ENCODE peak calls at places on chromosomes 5 and 9, in nine cellular contexts. S is lung; I is heart right ventricle; U is CD8-positive, alpha-beta T cell; O is hepatocyte; C is pancreas; J is effector memory CD4-positive, alpha-beta T cell; P is psoas muscle; B is cardiac muscle cell. V is an unnamed sample. For H3K27me3 and H3K4me1, the result is how much of the 10 kb centered on the place peaks cover.

GRCh38 chr9:127204771-127205470 is 59.7 kb upstream of the GARNL3 start:
- DNase-seq in S (no peak), I (no peak), U (no peak), O (peak), C (no peak), J (no peak), P (peak), B (peak), V (no peak)

GRCh38 chr5:83653669-83654068 is 67.0 kb downstream of the HAPLN1 start:
- DNase-seq in S (no peak), I (no peak), U (no peak), O (no peak), C (no peak), J (no peak), P (no peak), B (no peak), V (no peak)

GRCh38 chr5:179150011-179150410 is 89.8 kb downstream of the ZNF354C start:
- DNase-seq in S (no peak), I (peak), U (no peak), O (no peak), C (no peak), J (no peak), P (no peak), B (no peak), V (no peak)

GRCh38 chr5:149014634-149015033 is 48.2 kb downstream of the SH3TC2 start:
- DNase-seq in S (no peak), I (no peak), U (no peak), O (no peak), C (no peak), J (no peak), P (no peak), B (no peak), V (no peak)

GRCh38 chr9:118940477-118940876 is 428.8 kb downstream of the BRINP1 start:
- DNase-seq in S (no peak), I (no peak), U (no peak), O (no peak), C (no peak), J (no peak), P (no peak), B (no peak), V (no peak)

GRCh38 chr5:65774346-65774745 is 52.3 kb downstream of the NLN start:
- DNase-seq in S (no peak), I (no peak), U (no peak), O (peak), C (no peak), J (no peak), P (no peak), B (peak), V (no peak)

GRCh38 chr9:124724415-124725067 is 46.6 kb downstream of the NR6A1 start:
- DNase-seq in S (no peak), I (no peak), U (no peak), O (no peak), C (no peak), J (no peak), P (no peak), B (no peak), V (peak)

GRCh38 chr9:125924351-125924750 is 177.2 kb downstream of the PBX3 start:
- DNase-seq in S (no peak), I (no peak), U (no peak), O (no peak), C (no peak), J (no peak), P (no peak), B (no peak), V (no peak)

GRCh38 chr5:157564149-157564711 is 11.3 kb downstream of the ADAM19 start:
- DNase-seq in S (no peak), I (no peak), U (no peak), O (no peak), C (no peak), J (no peak), P (no peak), B (no peak), V (peak)

GRCh38 chr5:1500411-1501091 is 23.2 kb downstream of the LPCAT1 start:
- DNase-seq in S (no peak), I (peak), U (no peak), O (no peak), C (no peak), J (no peak), P (peak), B (peak), V (no peak)

GRCh38 chr9:97703437-97704326 is 6.5 kb upstream of the XPA start:
- DNase-seq in S (no peak), I (no peak), U (no peak), O (peak), C (no peak), J (peak), P (no peak), B (peak), V (no peak)

GRCh38 chr5:172716796-172717313 is 54.1 kb downstream of the DUSP1 start:
- DNase-seq in S (peak), I (peak), U (peak), O (peak), C (peak), J (peak), P (peak), B (peak), V (peak)

GRCh38 chr5:135521964-135522363 is 13.8 kb downstream of the NEUROG1 start:
- DNase-seq in S (no peak), I (no peak), U (no peak), O (no peak), C (no peak), J (no peak), P (no peak), B (no peak), V (no peak)

GRCh38 chr5:135526924-135527323 is 8.8 kb downstream of the NEUROG1 start:
- DNase-seq in S (no peak), I (no peak), U (no peak), O (no peak), C (no peak), J (no peak), P (no peak), B (no peak), V (no peak)
- H3K27me3 ChIP-seq in S (under half), I (half or more), U (under half), O (half or more), C (under half), J (under half), P (under half), B (half or more), V (under half)

GRCh38 chr5:132410451-132411381 is 41.2 kb downstream of the SLC22A5 start:
- DNase-seq in S (peak), I (peak), U (peak), O (peak), C (peak), J (peak), P (peak), B (peak), V (peak)

GRCh38 chr5:132408965-132409364 is 39.5 kb downstream of the SLC22A5 start:
- DNase-seq in S (no peak), I (no peak), U (no peak), O (no peak), C (no peak), J (no peak), P (no peak), B (no peak), V (no peak)

GRCh38 chr5:132406144-132406783 is 36.8 kb downstream of the SLC22A5 start:
- DNase-seq in S (no peak), I (no peak), U (no peak), O (no peak), C (no peak), J (no peak), P (no peak), B (no peak), V (no peak)

GRCh38 chr5:132407970-132408369 is 38.5 kb downstream of the SLC22A5 start:
- DNase-seq in S (no peak), I (no peak), U (no peak), O (no peak), C (no peak), J (no peak), P (no peak), B (no peak), V (no peak)

DNA sequence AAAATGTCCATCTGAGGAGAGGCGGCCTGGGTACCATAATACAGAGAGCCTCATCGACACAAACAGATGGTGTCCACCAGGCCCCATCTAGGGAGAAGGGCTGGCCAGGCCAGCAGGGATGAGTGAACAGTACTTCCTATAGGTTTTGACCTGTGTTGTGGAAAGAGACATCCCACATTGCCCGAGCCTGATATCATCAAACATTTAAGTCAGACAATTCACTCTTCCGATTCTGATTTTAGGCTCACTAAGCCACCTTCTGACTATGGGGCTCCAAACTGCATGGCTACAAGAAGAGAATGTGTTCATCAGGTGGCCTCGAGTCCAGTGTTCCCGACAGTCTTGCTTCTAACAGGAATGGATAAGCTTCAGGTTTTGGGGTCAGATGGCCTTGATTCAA is 38.9 kb downstream of the SLC22A5 start:
- DNase-seq in S (no peak), I (no peak), U (no peak), O (no peak), C (no peak), J (no peak), P (no peak), B (no peak), V (no peak)
- H3K27ac ChIP-seq in S (no peak), I (peak), U (peak), O (no peak), C (no peak), J (peak), P (peak), B (no peak), V (peak)

GRCh38 chr5:34498582-34498981 is 157.5 kb upstream of the RAI14 start:
- DNase-seq in S (no peak), I (no peak), U (no peak), O (no peak), C (no peak), J (no peak), P (no peak), B (no peak), V (no peak)
- H3K4me1 ChIP-seq in S (under half), I (under half), U (under half), O (under half), C (under half), J (under half), P (under half), B (under half), V (under half)

GRCh38 chr5:140664353-140665119 is at the start of gene WDR55:
- DNase-seq in S (peak), I (peak), U (peak), O (peak), C (peak), J (peak), P (peak), B (peak), V (peak)

GRCh38 chr5:140658870-140659269 is 5.8 kb upstream of the WDR55 start:
- DNase-seq in S (no peak), I (no peak), U (no peak), O (no peak), C (no peak), J (no peak), P (no peak), B (no peak), V (no peak)

DNA sequence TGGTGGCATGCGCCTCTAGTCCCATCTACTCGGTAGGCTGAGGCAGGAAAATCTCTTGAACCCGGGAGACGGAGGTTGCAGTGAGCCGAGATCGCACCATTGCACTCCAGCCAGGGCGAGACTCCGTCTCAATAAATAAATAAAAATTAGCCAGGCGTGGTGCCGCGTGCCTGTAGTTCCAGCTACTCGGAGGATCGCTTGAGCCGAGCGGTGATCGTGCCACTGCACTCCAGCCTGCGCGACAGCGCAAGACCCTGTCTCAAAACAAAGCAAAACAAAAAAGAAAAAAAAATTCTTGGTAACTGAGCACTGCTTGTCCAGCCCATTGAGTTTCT is 719 bp upstream of the WDR55 start:
- DNase-seq in S (no peak), I (no peak), U (no peak), O (no peak), C (no peak), J (no peak), P (no peak), B (no peak), V (no peak)
- H3K27me3 ChIP-seq in S (under half), I (under half), U (under half), O (under half), C (under half), J (under half), P (under half), B (under half), V (under half)

V was measured in small intestine.